ENCODE peak calls at places on chromosomes 2 and 18, in eight cellular contexts. F, Z, U, X, W, N, G and C are unnamed samples.

GRCh38 chr2:128317186-128317897 is 1.3 kb downstream of the HS6ST1 start:
- DNase-seq in F (no peak), Z (peak), U (no peak), X (no peak), W (peak), N (no peak), G (peak), C (peak)

GRCh38 chr2:28349546-28350165 is 43.0 kb upstream of the FOSL2 start:
- DNase-seq in F (no peak), Z (no peak), U (no peak), X (no peak), W (no peak), N (no peak), G (no peak), C (peak)

GRCh38 chr2:204628926-204629661 is 83.8 kb downstream of the PARD3B start:
- DNase-seq in F (no peak), Z (no peak), U (no peak), X (no peak), W (no peak), N (peak), G (no peak), C (no peak)

GRCh38 chr2:125169022-125169763 is 1144.1 kb downstream of the CNTNAP5 start:
- DNase-seq in F (no peak), Z (no peak), U (no peak), X (peak), W (no peak), N (peak), G (no peak), C (no peak)

GRCh38 chr2:200703132-200703925 is 108.4 kb upstream of the BZW1 start:
- DNase-seq in F (peak), Z (peak), U (peak), X (peak), W (no peak), N (peak), G (peak), C (no peak)

GRCh38 chr2:130836501-130837174 is at the start of gene ARHGEF4:
- DNase-seq in F (peak), Z (no peak), U (no peak), X (peak), W (no peak), N (no peak), G (peak), C (peak)

GRCh38 chr18:73458186-73458964 is 590.6 kb upstream of the NETO1 start:
- DNase-seq in F (no peak), Z (no peak), U (peak), X (peak), W (no peak), N (no peak), G (no peak), C (no peak)

GRCh38 chr2:113937501-113937900 is 47.6 kb downstream of the ACTR3 start:
- DNase-seq in F (no peak), Z (no peak), U (no peak), X (no peak), W (no peak), N (no peak), G (no peak), C (no peak)

GRCh38 chr2:232994446-232994845 is 18.6 kb downstream of the NGEF start:
- DNase-seq in F (no peak), Z (no peak), U (no peak), X (no peak), W (peak), N (no peak), G (no peak), C (peak)

GRCh38 chr2:98674233-98674964 is 56.5 kb downstream of the MGAT4A start:
- DNase-seq in F (no peak), Z (no peak), U (no peak), X (no peak), W (no peak), N (no peak), G (no peak), C (no peak)

GRCh38 chr2:28613616-28614501 is 118.0 kb downstream of the PLB1 start:
- DNase-seq in F (peak), Z (peak), U (no peak), X (peak), W (no peak), N (peak), G (peak), C (peak)

GRCh38 chr2:186459009-186459408 is 27.1 kb upstream of the ZC3H15 start:
- DNase-seq in F (peak), Z (peak), U (peak), X (peak), W (no peak), N (peak), G (no peak), C (no peak)

GRCh38 chr2:23635666-23636340 is 250.8 kb downstream of the KLHL29 start:
- DNase-seq in F (no peak), Z (no peak), U (no peak), X (no peak), W (no peak), N (no peak), G (no peak), C (peak)

GRCh38 chr2:17911491-17912260 is 33.2 kb downstream of the KCNS3 start:
- DNase-seq in F (no peak), Z (no peak), U (no peak), X (no peak), W (no peak), N (no peak), G (no peak), C (no peak)
- TF ChIP-seq CTCF in F (no peak), Z (no peak), U (no peak), X (no peak), W (no peak), N (no peak), G (no peak), C (no peak)

DNA sequence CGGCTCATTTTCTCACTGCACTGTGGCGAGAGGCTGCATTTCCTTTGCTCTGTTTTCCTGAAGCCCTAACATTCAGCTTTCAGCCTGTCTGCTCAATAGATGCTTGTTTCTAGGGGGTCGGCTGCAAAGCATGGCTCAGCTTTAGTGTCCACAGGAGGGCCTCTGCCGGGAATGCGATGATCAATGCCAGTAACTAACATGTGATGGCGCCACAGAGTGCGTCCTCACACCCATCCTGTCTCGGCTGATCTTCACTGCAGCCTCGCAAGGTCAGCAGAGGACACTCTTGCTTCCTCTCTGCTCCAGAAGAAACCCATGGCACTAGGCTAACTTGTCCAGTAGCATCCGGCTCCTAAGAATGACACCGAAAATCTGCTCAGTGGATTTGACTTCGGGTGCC is 156.4 kb upstream of the PXDN start:
- DNase-seq in F (no peak), Z (no peak), U (no peak), X (no peak), W (peak), N (no peak), G (no peak), C (peak)
- TF ChIP-seq CTCF in F (no peak), Z (no peak), U (no peak), X (no peak), W (no peak), N (no peak), G (no peak), C (peak)

GRCh38 chr2:169768262-169768995 is 30.2 kb upstream of the SSB start:
- DNase-seq in F (no peak), Z (no peak), U (no peak), X (peak), W (no peak), N (no peak), G (peak), C (no peak)

GRCh38 chr2:169765523-169765922 is 31.9 kb downstream of the KLHL23 start:
- DNase-seq in F (peak), Z (no peak), U (no peak), X (peak), W (no peak), N (peak), G (no peak), C (no peak)

GRCh38 chr2:169771612-169772011 is 27.1 kb upstream of the SSB start:
- DNase-seq in F (peak), Z (no peak), U (no peak), X (no peak), W (no peak), N (no peak), G (no peak), C (no peak)

GRCh38 chr2:169770991-169771390 is 27.7 kb upstream of the SSB start:
- DNase-seq in F (no peak), Z (no peak), U (no peak), X (no peak), W (no peak), N (no peak), G (no peak), C (no peak)

GRCh38 chr2:169767243-169767888 is 31.3 kb upstream of the SSB start:
- DNase-seq in F (peak), Z (peak), U (peak), X (peak), W (no peak), N (peak), G (peak), C (no peak)
- TF ChIP-seq CTCF in F (peak), Z (peak), U (peak), X (peak), W (no peak), N (peak), G (peak), C (peak)

DNA sequence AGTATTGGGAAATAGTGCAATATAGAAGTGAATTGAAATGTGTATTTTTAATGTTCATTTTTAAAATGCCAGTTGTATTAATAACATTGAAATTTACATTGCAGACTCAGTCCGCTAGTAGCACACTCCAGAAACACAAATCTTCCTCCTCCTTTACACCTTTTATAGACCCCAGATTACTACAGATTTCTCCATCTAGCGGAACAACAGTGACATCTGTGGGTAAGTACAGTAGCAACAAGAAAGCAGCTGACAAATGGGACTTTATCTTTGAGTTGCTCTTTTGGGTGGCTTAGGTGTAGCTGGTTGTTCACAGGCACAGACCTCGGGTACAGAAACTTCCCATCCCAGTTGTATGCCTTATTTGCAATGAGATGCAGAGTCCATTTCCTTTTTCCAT is 118.2 kb upstream of the IL1R2 start:
- DNase-seq in F (peak), Z (no peak), U (peak), X (no peak), W (no peak), N (no peak), G (no peak), C (no peak)
- TF ChIP-seq CTCF in F (peak), Z (no peak), U (peak), X (no peak), W (no peak), N (no peak), G (peak), C (peak)

DNA sequence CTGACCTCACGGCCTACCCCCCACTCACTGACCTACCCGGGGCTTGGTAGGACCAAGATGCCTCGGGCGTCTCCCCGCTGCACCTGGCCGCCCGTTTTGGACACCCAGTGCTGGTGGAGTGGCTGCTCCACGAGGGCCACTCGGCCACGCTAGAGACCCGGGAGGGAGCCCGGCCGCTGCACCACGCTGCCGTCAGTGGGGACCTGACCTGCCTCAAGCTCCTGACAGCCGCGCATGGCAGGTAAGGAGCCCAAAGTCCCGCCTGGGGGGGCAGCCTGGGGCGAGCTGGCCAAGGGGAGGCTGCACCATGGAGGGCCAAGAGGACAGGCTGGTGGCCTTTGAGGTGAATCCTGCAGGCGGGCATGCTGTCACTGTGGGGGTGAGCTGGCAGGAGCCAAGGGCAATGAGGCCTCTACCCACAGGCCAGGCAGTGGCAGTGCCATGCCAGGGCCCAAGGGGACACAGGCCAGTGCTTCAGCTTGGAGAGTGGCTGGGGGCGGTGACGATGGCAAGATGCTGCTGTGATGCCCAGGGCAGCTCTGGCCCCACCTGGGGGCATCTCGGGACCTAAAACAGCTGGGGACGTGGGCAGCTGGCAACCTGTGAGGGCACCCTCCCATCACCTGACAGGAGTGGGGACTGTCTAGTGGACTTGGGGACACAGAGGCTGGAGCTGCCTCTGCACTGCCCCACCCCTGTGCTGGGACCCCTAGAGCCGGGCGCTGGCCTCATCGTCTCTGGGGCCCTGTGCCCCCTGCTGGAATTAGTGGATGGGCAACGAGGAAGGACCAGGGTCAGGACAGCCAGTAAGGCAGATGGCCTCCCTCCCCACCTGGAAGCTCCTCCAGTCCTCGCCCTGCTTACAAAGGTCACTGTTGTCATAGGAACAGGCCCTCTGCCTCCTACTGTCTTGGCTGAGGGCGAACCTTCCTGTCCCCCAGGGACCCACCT is 2.0 kb downstream of the ESPNL start:
- DNase-seq in F (no peak), Z (no peak), U (no peak), X (no peak), W (peak), N (no peak), G (no peak), C (peak)
- TF ChIP-seq CTCF in F (no peak), Z (no peak), U (no peak), X (no peak), W (no peak), N (no peak), G (no peak), C (no peak)